ENCODE peak calls at places on chromosomes 13 and 19, in four cellular contexts. J is T-cell; Q is stimulated activated CD4-positive, alpha-beta T cell treated with anti-CD3 and anti-CD28 coated beads, Interleukin-15, amount 100 ng/mL, for 48 hours; B is foreskin fibroblast. R is an unnamed sample.
A peak's percentile ranks its signal among the peaks of the same experiment; 100 is the strongest.

GRCh38 chr19:16026756-16027155 is 49.5 kb upstream of the TPM4 start:
- DNase-seq in J (no peak), B (no peak), Q (no peak), R (no peak)

GRCh38 chr13:32107474-32107873 is 75.9 kb downstream of the FRY start:
- DNase-seq in Q (no peak), B (no peak), J (no peak), R (peak; percentile 41)

GRCh38 chr19:46787331-46788100 is 878 bp downstream of the SLC1A5 start:
- DNase-seq in Q (no peak), B (peak; percentile 88), J (peak; percentile 4), R (no peak)

GRCh38 chr19:10418281-10419199 is 1.8 kb upstream of the PDE4A start:
- DNase-seq in Q (no peak), J (no peak), B (peak; percentile 41), R (no peak)

GRCh38 chr13:46386996-46387851 is at the start of gene RUBCNL:
- DNase-seq in Q (peak; percentile 39), J (no peak), B (peak; percentile 62), R (no peak)

GRCh38 chr19:32649751-32650150 is 25.2 kb downstream of the ANKRD27 start:
- DNase-seq in Q (no peak), J (no peak), B (no peak), R (no peak)

GRCh38 chr19:46081928-46082727 is 41.3 kb upstream of the IGFL4 start:
- DNase-seq in J (no peak), B (peak; percentile 76), Q (no peak), R (peak; percentile 51)

GRCh38 chr13:74316531-74316930 is 182.3 kb upstream of the KLF12 start:
- DNase-seq in J (no peak), Q (no peak), B (no peak), R (peak; percentile 59)

GRCh38 chr13:30026093-30026492 is 175.7 kb upstream of the UBL3 start:
- DNase-seq in B (peak; percentile 94), J (no peak), Q (no peak), R (no peak)

GRCh38 chr19:33438016-33438671 is 64.6 kb downstream of the CEBPG start:
- DNase-seq in B (peak; percentile 34), Q (no peak), J (no peak), R (no peak)

GRCh38 chr19:2976609-2977000 is 759 bp upstream of the TLE6 start:
- DNase-seq in Q (no peak), B (no peak), J (no peak), R (no peak)

GRCh38 chr19:51589511-51589910 is 18.4 kb downstream of the ZNF175 start:
- DNase-seq in Q (no peak), J (no peak), B (no peak), R (no peak)

GRCh38 chr13:111852701-111853100 is 214.2 kb upstream of the SOX1 start:
- DNase-seq in J (no peak), B (no peak), Q (no peak), R (no peak)

GRCh38 chr13:76043882-76044281 is 407.8 kb downstream of the LMO7 start:
- DNase-seq in J (no peak), Q (no peak), B (no peak), R (no peak)

GRCh38 chr13:113653264-113654174 is 4.5 kb downstream of the ATP4B start:
- DNase-seq in J (no peak), B (no peak), Q (no peak), R (no peak)

GRCh38 chr13:63307239-63307638 is 1891.6 kb upstream of the PCDH20 start:
- DNase-seq in Q (no peak), B (no peak), J (no peak), R (peak; percentile 6)

GRCh38 chr13:38713046-38713445 is 26.2 kb downstream of the FREM2 start:
- DNase-seq in J (no peak), B (no peak), Q (no peak), R (no peak)

GRCh38 chr13:50361282-50361681 is 346.0 kb downstream of the KCNRG start:
- DNase-seq in B (no peak), Q (no peak), J (no peak), R (no peak)

GRCh38 chr13:90594694-90595093 is 752.8 kb upstream of the MIR17HG start:
- DNase-seq in B (peak; percentile 36), J (no peak), Q (no peak), R (no peak)

GRCh38 chr13:85618514-85618913 is 180.7 kb downstream of the SLITRK6 start:
- DNase-seq in B (no peak), Q (no peak), J (no peak), R (no peak)

GRCh38 chr13:51276684-51277083 is 54.5 kb downstream of the FAM124A start:
- DNase-seq in J (no peak), Q (no peak), B (no peak), R (no peak)

GRCh38 chr19:49430172-49430677 is 5.0 kb downstream of the GFY start:
- DNase-seq in B (no peak), J (no peak), Q (no peak), R (no peak)

GRCh38 chr19:18715416-18715815 is 31.9 kb downstream of the CRTC1 start:
- DNase-seq in Q (no peak), J (no peak), B (no peak), R (no peak)

GRCh38 chr13:44649118-44649455 is 73.0 kb upstream of the TSC22D1 start:
- DNase-seq in Q (peak; percentile 31), B (no peak), J (no peak), R (no peak)

GRCh38 chr13:110023729-110024645 is 237.6 kb upstream of the IRS2 start:
- DNase-seq in Q (no peak), J (no peak), B (peak; percentile 62), R (no peak)

GRCh38 chr19:2536461-2536860 is 60.5 kb downstream of the GADD45B start:
- DNase-seq in Q (no peak), B (no peak), J (no peak), R (no peak)

GRCh38 chr19:1923319-1923718 is 17.7 kb upstream of the CSNK1G2 start:
- DNase-seq in B (no peak), J (no peak), Q (no peak), R (no peak)

GRCh38 chr13:73082471-73082870 is 23.7 kb downstream of the KLF5 start:
- DNase-seq in Q (no peak), J (no peak), B (no peak), R (no peak)

GRCh38 chr13:112876305-112877000 is 92.6 kb upstream of the MCF2L start:
- DNase-seq in J (no peak), Q (no peak), B (no peak), R (no peak)

GRCh38 chr13:51785592-51786424 is 18.2 kb downstream of the DHRS12 start:
- DNase-seq in J (no peak), Q (no peak), B (peak; percentile 87), R (peak; percentile 39)

GRCh38 chr19:41083516-41083915 is 4.7 kb upstream of the CYP2A13 start:
- DNase-seq in Q (no peak), J (no peak), B (no peak), R (no peak)

GRCh38 chr19:12838893-12839656 is 760 bp downstream of the MAST1 start:
- DNase-seq in B (no peak), J (no peak), Q (no peak), R (peak; percentile 56)

GRCh38 chr19:31416548-31416947 is 67.3 kb upstream of the TSHZ3 start:
- DNase-seq in B (no peak), J (no peak), Q (no peak), R (no peak)

GRCh38 chr13:83618966-83619365 is 263.3 kb downstream of the SLITRK1 start:
- DNase-seq in J (no peak), Q (no peak), B (peak; percentile 73), R (no peak)

GRCh38 chr19:42512130-42512636 is 16.1 kb downstream of the CEACAM1 start:
- DNase-seq in B (no peak), Q (no peak), J (no peak), R (no peak)

GRCh38 chr13:34340534-34340933 is 522.6 kb downstream of the RFC3 start:
- DNase-seq in J (no peak), B (peak; percentile 91), Q (no peak), R (no peak)

R was measured in Jurkat, Clone E6-1.